ENCODE peak calls at places on chromosomes 5 and 9, in ten cellular contexts. O, H, G, K, Z, A, F, P, S and J are unnamed samples.

GRCh38 chr9:126499911-126500599 is 113.7 kb upstream of the LMX1B start:
- DNase-seq in Z (no peak), K (no peak), P (no peak), S (no peak), O (no peak), H (no peak), G (peak; percentile 69), A (no peak), F (no peak), J (no peak)

GRCh38 chr9:73149371-73150067 is 2.1 kb upstream of the ANXA1 start:
- DNase-seq in P (no peak), A (peak; percentile 92), K (no peak), G (no peak), S (peak; percentile 69), Z (no peak), O (no peak), F (no peak), H (peak; percentile 88), J (no peak)

GRCh38 chr9:106731910-106732309 is 131.1 kb upstream of the ZNF462 start:
- DNase-seq in P (no peak), A (no peak), S (no peak), O (no peak), H (no peak), G (no peak), K (no peak), F (no peak), Z (no peak), J (no peak)

GRCh38 chr9:35951736-35952135 is 6.2 kb downstream of the OR2S2 start:
- DNase-seq in Z (no peak), P (no peak), F (no peak), O (no peak), A (peak; percentile 54), H (peak; percentile 88), S (no peak), G (no peak), K (no peak), J (no peak)

GRCh38 chr5:170169996-170170395 is 62.8 kb upstream of the C5orf58 start:
- DNase-seq in O (no peak), P (no peak), S (no peak), H (no peak), A (no peak), K (no peak), F (no peak), Z (no peak), G (no peak), J (no peak)

GRCh38 chr9:131624636-131625241 is 79.4 kb downstream of the PRRT1B start:
- DNase-seq in G (no peak), O (no peak), P (no peak), A (peak; percentile 40), F (no peak), K (no peak), Z (no peak), H (peak; percentile 17), S (no peak), J (no peak)

GRCh38 chr9:130287736-130288135 is 22.2 kb downstream of the HMCN2 start:
- DNase-seq in Z (no peak), K (no peak), F (no peak), A (no peak), S (no peak), H (no peak), G (no peak), P (no peak), O (peak; percentile 53), J (no peak)

GRCh38 chr9:136694163-136694864 is 7.1 kb upstream of the AGPAT2 start:
- DNase-seq in O (peak; percentile 42), A (peak; percentile 18), F (no peak), P (peak; percentile 37), K (no peak), G (no peak), H (peak; percentile 61), S (peak; percentile 43), Z (no peak), J (no peak)

GRCh38 chr9:121861501-121862180 is 210.2 kb downstream of the DAB2IP start:
- DNase-seq in K (peak; percentile 87), O (no peak), Z (no peak), G (no peak), S (peak; percentile 31), P (no peak), F (no peak), H (peak; percentile 32), A (no peak), J (peak; percentile 15)

GRCh38 chr5:5271606-5272321 is 131.6 kb downstream of the ADAMTS16 start:
- DNase-seq in S (no peak), G (no peak), F (no peak), P (no peak), K (no peak), O (no peak), A (no peak), Z (no peak), H (peak; percentile 2), J (no peak)

GRCh38 chr9:134055981-134056461 is 11.8 kb downstream of the BRD3 start:
- DNase-seq in G (peak; percentile 94), O (peak; percentile 72), Z (peak; percentile 84), P (peak; percentile 43), K (peak; percentile 76), H (no peak), S (no peak), F (peak; percentile 75), A (peak; percentile 62), J (peak; percentile 72)

GRCh38 chr9:87713278-87713989 is 12.5 kb upstream of the CTSL start:
- DNase-seq in F (peak; percentile 92), O (no peak), P (peak; percentile 88), H (peak; percentile 88), Z (peak; percentile 96), A (peak; percentile 99), S (peak; percentile 76), G (peak; percentile 98), K (peak; percentile 74), J (no peak)

GRCh38 chr5:115551415-115551814 is 6.8 kb upstream of the FEM1C start:
- DNase-seq in G (no peak), A (no peak), S (no peak), F (no peak), H (no peak), O (no peak), P (no peak), K (no peak), Z (no peak), J (no peak)

GRCh38 chr5:115545065-115545882 is 699 bp upstream of the FEM1C start:
- DNase-seq in Z (no peak), O (no peak), H (no peak), F (no peak), A (peak; percentile 49), K (no peak), P (no peak), G (no peak), S (peak; percentile 57), J (no peak)

GRCh38 chr5:115548683-115549082 is 4.1 kb upstream of the FEM1C start:
- DNase-seq in K (no peak), S (no peak), G (no peak), H (no peak), F (no peak), O (no peak), Z (no peak), P (no peak), A (no peak), J (no peak)

GRCh38 chr5:115553082-115553481 is 8.5 kb upstream of the FEM1C start:
- DNase-seq in P (no peak), G (no peak), K (no peak), Z (no peak), A (peak; percentile 46), H (no peak), S (no peak), F (no peak), O (no peak), J (no peak)

DNA sequence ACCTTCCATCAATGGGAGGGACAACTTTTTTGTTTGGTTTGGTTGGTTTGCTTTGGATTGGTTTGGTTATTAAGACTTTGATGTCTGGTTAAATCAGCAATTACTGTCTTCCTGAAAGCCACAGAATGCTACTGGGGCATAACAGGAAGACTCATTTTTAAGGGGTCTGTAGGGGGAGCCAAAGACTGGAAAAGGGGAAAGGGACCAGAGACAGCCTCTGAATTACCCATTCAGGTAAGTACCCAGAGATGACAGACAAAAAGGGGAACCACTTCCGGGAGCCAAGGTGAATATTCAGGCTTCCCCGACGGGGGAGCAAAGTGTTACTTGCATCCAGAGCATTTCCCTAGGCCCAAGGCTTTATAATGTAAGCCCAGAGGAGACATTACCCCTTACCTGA is 4.6 kb upstream of the FEM1C start:
- DNase-seq in O (no peak), H (peak; percentile 54), Z (no peak), P (no peak), K (no peak), G (no peak), A (peak; percentile 19), F (no peak), S (peak; percentile 22), J (no peak)
- H3K27ac ChIP-seq in O (no peak overlapping the region), H (no peak overlapping the region), Z (no peak overlapping the region), P (no peak overlapping the region), K (no peak overlapping the region), G (no peak overlapping the region), A (no peak overlapping the region), F (no peak overlapping the region), S (no peak overlapping the region), J (no peak overlapping the region)

DNA sequence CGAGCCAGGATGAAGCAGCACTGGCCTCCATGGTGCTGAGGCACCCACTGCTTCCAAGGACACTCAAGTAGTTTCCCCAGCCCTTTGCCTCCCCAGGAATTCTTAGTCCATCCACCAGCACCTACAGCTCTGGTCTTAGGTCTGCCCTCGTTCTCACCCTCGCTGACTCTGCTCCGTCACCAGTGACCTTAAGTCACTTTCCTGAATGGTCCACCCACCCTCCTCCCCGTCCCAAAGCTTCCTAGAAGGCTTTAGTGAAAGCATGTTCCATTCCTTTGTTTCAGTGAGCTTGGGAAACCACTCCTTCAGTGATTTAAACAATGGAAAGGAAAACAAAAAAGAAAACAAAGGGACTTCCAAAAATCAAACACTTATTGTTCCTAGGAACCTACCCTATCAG is 54.6 kb upstream of the MAP3K1 start:
- DNase-seq in S (no peak), O (no peak), G (no peak), P (no peak), H (peak; percentile 50), K (no peak), F (no peak), Z (no peak), A (no peak), J (no peak)
- TF ChIP-seq POLR2A in S (no peak), O (no peak), G (no peak), P (no peak), H (no peak), K (no peak), F (no peak), Z (no peak), A (no peak), J (no peak)

GRCh38 chr9:127974769-127975261 is 6.0 kb downstream of the EEIG1 start:
- DNase-seq in P (no peak), A (no peak), F (peak; percentile 79), G (peak; percentile 89), Z (no peak), O (no peak), K (no peak), S (no peak), H (no peak), J (no peak)
- H3K27ac ChIP-seq in P (peak overlapping the region; percentile 98), A (no peak overlapping the region), F (peak overlapping the region; percentile 91), G (peak overlapping the region; percentile 94), Z (peak overlapping the region; percentile 96), O (peak overlapping the region; percentile 27), K (peak overlapping the region; percentile 37), S (no peak overlapping the region), H (no peak overlapping the region), J (peak overlapping the region; percentile 98)

DNA sequence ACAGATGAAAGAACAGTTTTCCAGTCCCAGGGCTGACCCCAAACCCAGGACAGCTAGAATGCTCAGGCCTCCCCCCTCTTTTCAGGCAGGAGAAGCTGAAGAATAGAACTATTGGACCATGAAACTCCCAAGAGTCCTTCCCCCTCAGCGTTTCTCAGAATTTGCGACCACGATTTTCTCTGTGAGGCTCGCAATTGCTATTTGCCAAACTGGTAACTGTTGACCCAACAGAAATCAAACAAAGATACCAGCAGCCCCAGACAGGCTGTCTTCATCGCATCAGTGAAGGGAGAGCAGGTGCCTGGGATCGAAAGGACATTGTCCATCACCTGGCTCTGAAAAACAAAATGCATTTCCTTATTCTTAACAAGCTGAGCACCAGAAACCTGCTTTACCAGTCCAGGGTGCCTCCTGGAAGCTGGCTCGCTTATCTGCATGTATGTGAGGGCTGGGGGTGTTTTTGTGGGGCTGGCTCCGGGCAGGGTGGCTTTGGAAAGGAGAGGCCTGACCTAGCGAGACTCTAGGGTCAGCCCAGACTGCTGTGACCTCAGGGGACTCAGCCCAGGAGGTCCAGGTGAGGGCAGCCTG is 24.6 kb downstream of the WWC1 start:
- DNase-seq in F (no peak), P (no peak), Z (no peak), H (no peak), A (no peak), G (no peak), O (peak; percentile 84), S (no peak), K (no peak), J (peak; percentile 71)
- TF ChIP-seq POLR2A in F (no peak), P (no peak), Z (no peak), H (no peak), A (no peak), G (no peak), O (no peak), S (no peak), K (no peak), J (no peak)